ENCODE peak calls at places on chromosomes 1 and 21, in nine cellular contexts. S, I, X, M, E, K, H, B and N are unnamed samples. For H3K36me3, the result is how much of the 10 kb centered on the place peaks cover.

GRCh38 chr1:28973850-28974841 is 59.8 kb downstream of the EPB41 start:
- DNase-seq in S (no peak), I (peak), X (no peak), M (peak), E (no peak), K (no peak), H (no peak), B (no peak), N (peak)

GRCh38 chr1:198187973-198188588 is 31.3 kb downstream of the NEK7 start:
- DNase-seq in S (peak), I (no peak), X (no peak), M (no peak), E (no peak), K (no peak), H (no peak), B (no peak), N (peak)

GRCh38 chr1:9345922-9346321 is 53.2 kb downstream of the SPSB1 start:
- DNase-seq in S (no peak), I (no peak), X (no peak), M (no peak), E (no peak), K (no peak), H (no peak), B (no peak), N (no peak)

GRCh38 chr1:228445867-228446584 is 29.4 kb upstream of the TRIM17 start:
- DNase-seq in S (peak), I (no peak), X (no peak), M (peak), E (peak), K (no peak), H (no peak), B (peak), N (peak)

GRCh38 chr1:48115835-48116234 is 106.7 kb upstream of the SLC5A9 start:
- DNase-seq in S (no peak), I (no peak), X (no peak), M (no peak), E (no peak), K (no peak), H (no peak), B (no peak), N (no peak)

GRCh38 chr1:47023268-47024137 is at the start of gene CYP4X1:
- DNase-seq in S (peak), I (no peak), X (no peak), M (peak), E (peak), K (no peak), H (peak), B (peak), N (no peak)

GRCh38 chr1:173097001-173097400 is 46.3 kb upstream of the TNFSF18 start:
- DNase-seq in S (no peak), I (peak), X (no peak), M (no peak), E (no peak), K (no peak), H (no peak), B (no peak), N (no peak)

GRCh38 chr21:45074048-45074817 is at the start of gene ADARB1:
- DNase-seq in S (peak), I (peak), X (peak), M (peak), E (peak), K (peak), H (peak), B (peak), N (peak)

GRCh38 chr1:19974822-19975416 is 4.5 kb downstream of the PLA2G2A start:
- DNase-seq in S (peak), I (peak), X (no peak), M (peak), E (peak), K (peak), H (peak), B (peak), N (peak)

GRCh38 chr1:98661544-98662353 is at the start of gene SNX7:
- DNase-seq in S (peak), I (peak), X (peak), M (peak), E (peak), K (peak), H (peak), B (peak), N (peak)

GRCh38 chr21:45153358-45154318 is 79.3 kb downstream of the ADARB1 start:
- DNase-seq in S (no peak), I (no peak), X (no peak), M (no peak), E (no peak), K (no peak), H (no peak), B (no peak), N (no peak)

GRCh38 chr1:88998716-88999115 is 6.3 kb upstream of the KYAT3 start:
- DNase-seq in S (peak), I (peak), X (no peak), M (peak), E (no peak), K (no peak), H (no peak), B (peak), N (peak)

GRCh38 chr1:207188901-207189300 is 84.9 kb downstream of the C4BPA start:
- DNase-seq in S (no peak), I (no peak), X (no peak), M (no peak), E (no peak), K (no peak), H (no peak), B (no peak), N (no peak)

GRCh38 chr1:45979074-45979777 is 153.2 kb downstream of the PIK3R3 start:
- DNase-seq in S (no peak), I (peak), X (no peak), M (no peak), E (no peak), K (no peak), H (no peak), B (no peak), N (peak)

GRCh38 chr1:154963643-154964042 is 2.1 kb upstream of the PYGO2 start:
- DNase-seq in S (no peak), I (no peak), X (no peak), M (no peak), E (no peak), K (no peak), H (no peak), B (no peak), N (no peak)

GRCh38 chr1:235952950-235953615 is 86.4 kb upstream of the LYST start:
- DNase-seq in S (no peak), I (peak), X (no peak), M (no peak), E (no peak), K (no peak), H (no peak), B (no peak), N (no peak)

GRCh38 chr1:185045793-185046441 is 559 bp downstream of the RNF2 start:
- DNase-seq in S (peak), I (no peak), X (no peak), M (peak), E (peak), K (peak), H (peak), B (peak), N (peak)

GRCh38 chr1:23594927-23595353 is 35.6 kb upstream of the ID3 start:
- DNase-seq in S (no peak), I (no peak), X (no peak), M (no peak), E (no peak), K (no peak), H (no peak), B (no peak), N (no peak)

GRCh38 chr1:162822391-162823200 is 32.1 kb downstream of the HSD17B7 start:
- DNase-seq in S (peak), I (peak), X (peak), M (no peak), E (peak), K (peak), H (peak), B (peak), N (no peak)

GRCh38 chr1:115666702-115667101 is 24.9 kb downstream of the VANGL1 start:
- DNase-seq in S (no peak), I (no peak), X (peak), M (no peak), E (no peak), K (no peak), H (peak), B (no peak), N (no peak)

GRCh38 chr21:35149698-35150097 is 100.6 kb upstream of the RUNX1 start:
- DNase-seq in S (no peak), I (peak), X (no peak), M (no peak), E (no peak), K (no peak), H (no peak), B (no peak), N (peak)

GRCh38 chr1:112450773-112451172 is 54.8 kb downstream of the CTTNBP2NL start:
- DNase-seq in S (no peak), I (no peak), X (no peak), M (no peak), E (no peak), K (no peak), H (no peak), B (no peak), N (no peak)

GRCh38 chr1:219412772-219413171 is 200.1 kb downstream of the ZC3H11B start:
- DNase-seq in S (no peak), I (no peak), X (no peak), M (peak), E (no peak), K (no peak), H (no peak), B (no peak), N (no peak)

GRCh38 chr1:78840447-78841251 is 165.9 kb downstream of the ADGRL4 start:
- DNase-seq in S (peak), I (peak), X (no peak), M (peak), E (peak), K (peak), H (no peak), B (peak), N (peak)

GRCh38 chr1:45960930-45961715 is 157.7 kb downstream of the MAST2 start:
- DNase-seq in S (no peak), I (no peak), X (no peak), M (no peak), E (no peak), K (no peak), H (no peak), B (no peak), N (no peak)

GRCh38 chr1:190320952-190321351 is 156.7 kb downstream of the BRINP3 start:
- DNase-seq in S (peak), I (peak), X (no peak), M (peak), E (peak), K (peak), H (no peak), B (peak), N (peak)

GRCh38 chr1:73065585-73065984 is 783.2 kb upstream of the NEGR1 start:
- DNase-seq in S (peak), I (peak), X (no peak), M (no peak), E (peak), K (no peak), H (no peak), B (peak), N (no peak)

GRCh38 chr1:39973503-39974135 is 18.7 kb downstream of the MFSD2A start:
- DNase-seq in S (peak), I (peak), X (peak), M (peak), E (peak), K (peak), H (peak), B (peak), N (peak)

GRCh38 chr1:36207339-36207738 is 16.9 kb upstream of the THRAP3 start:
- DNase-seq in S (peak), I (peak), X (peak), M (peak), E (peak), K (peak), H (no peak), B (no peak), N (peak)

GRCh38 chr1:31548518-31548898 is 27.8 kb upstream of the TINAGL1 start:
- DNase-seq in S (no peak), I (no peak), X (no peak), M (no peak), E (no peak), K (peak), H (peak), B (no peak), N (no peak)

GRCh38 chr1:165900576-165901380 is 73.4 kb downstream of the UCK2 start:
- DNase-seq in S (peak), I (no peak), X (no peak), M (peak), E (peak), K (no peak), H (no peak), B (no peak), N (peak)

GRCh38 chr1:234114648-234115307 is 210.3 kb downstream of the SLC35F3 start:
- DNase-seq in S (peak), I (peak), X (no peak), M (peak), E (peak), K (peak), H (peak), B (peak), N (peak)

GRCh38 chr1:110042981-110043380 is 8.6 kb downstream of the STRIP1 start:
- DNase-seq in S (no peak), I (no peak), X (no peak), M (no peak), E (no peak), K (no peak), H (no peak), B (no peak), N (no peak)
- H3K36me3 ChIP-seq in S (under half), I (half or more), X (under half), M (half or more), E (half or more), K (half or more), H (half or more), B (under half), N (half or more)

DNA sequence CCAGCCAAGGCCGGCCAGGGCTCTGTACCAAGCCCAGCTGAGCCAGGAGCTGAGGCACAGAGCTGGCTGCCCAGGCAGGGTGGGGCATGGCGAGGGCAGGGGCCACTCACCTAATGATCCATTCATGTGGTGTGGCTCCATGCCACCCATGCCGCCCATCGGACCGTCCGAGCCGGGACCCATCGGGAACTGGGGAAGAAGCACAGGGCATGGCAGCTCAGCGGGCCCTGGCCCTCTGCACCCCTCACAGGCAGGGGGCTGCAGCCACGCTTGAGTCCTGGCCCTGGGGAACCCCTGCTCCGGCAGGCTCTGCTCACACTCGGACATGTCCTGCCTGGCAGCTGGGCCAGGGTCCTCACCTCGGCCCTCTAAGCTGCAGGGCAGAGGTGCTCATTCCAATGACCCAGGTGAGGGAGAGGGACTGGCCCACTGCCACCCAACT is 28.7 kb downstream of the MRPL37 start:
- DNase-seq in S (no peak), I (no peak), X (no peak), M (no peak), E (no peak), K (no peak), H (no peak), B (no peak), N (no peak)
- H3K36me3 ChIP-seq in S (under half), I (under half), X (under half), M (under half), E (half or more), K (under half), H (under half), B (under half), N (under half)

GRCh38 chr1:201139756-201140155 is 12.8 kb upstream of the ASCL5 start:
- DNase-seq in S (no peak), I (no peak), X (peak), M (no peak), E (no peak), K (no peak), H (no peak), B (no peak), N (no peak)

GRCh38 chr1:201141418-201141817 is 12.9 kb downstream of the TMEM9 start:
- DNase-seq in S (no peak), I (no peak), X (no peak), M (no peak), E (no peak), K (no peak), H (no peak), B (no peak), N (no peak)

GRCh38 chr1:201139306-201139705 is 12.3 kb upstream of the ASCL5 start:
- DNase-seq in S (no peak), I (no peak), X (peak), M (no peak), E (no peak), K (no peak), H (no peak), B (no peak), N (no peak)

GRCh38 chr1:201140941-201141260 is 13.4 kb downstream of the TMEM9 start:
- DNase-seq in S (no peak), I (no peak), X (no peak), M (no peak), E (no peak), K (no peak), H (no peak), B (no peak), N (no peak)

DNA sequence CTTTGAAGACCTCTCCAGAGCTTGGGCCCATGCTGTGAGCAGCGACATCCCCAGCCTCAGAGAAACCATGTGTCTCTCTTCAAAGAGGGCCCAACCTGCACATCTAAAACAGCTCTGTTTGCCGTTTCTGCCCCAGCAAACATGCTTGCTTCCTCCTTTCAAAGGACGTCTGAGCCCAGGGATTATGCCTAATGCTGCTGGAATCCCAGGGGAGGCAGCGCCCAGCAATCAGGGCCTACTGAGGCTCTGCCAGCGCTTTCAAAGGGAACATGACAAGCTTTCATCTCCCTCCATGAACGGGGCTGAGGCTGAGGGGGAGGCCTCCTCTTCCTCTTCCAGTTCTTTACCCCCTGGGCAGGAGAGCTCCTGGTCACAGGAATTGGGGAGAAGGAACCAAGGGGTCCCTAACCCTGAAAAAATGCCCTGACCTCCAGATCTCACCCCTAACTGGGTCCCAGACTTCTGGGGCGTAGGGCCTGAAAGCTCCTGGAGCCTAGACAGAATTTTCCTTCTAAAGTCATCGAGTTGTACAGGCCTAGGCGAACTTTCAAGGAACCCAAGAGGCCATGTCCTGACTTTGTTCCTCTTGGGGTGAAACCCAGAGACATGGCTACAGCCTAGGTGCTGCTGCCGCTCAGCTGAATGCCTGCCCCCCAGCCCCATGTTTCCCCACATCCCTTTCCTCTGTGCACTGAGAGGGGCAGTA is 13.4 kb upstream of the ASCL5 start:
- DNase-seq in S (no peak), I (no peak), X (peak), M (no peak), E (no peak), K (no peak), H (no peak), B (peak), N (no peak)
- H3K36me3 ChIP-seq in S (under half), I (half or more), X (under half), M (under half), E (half or more), K (under half), H (half or more), B (under half), N (under half)

GRCh38 chr21:33578214-33578613 is 10.3 kb downstream of the DONSON start:
- DNase-seq in S (no peak), I (no peak), X (no peak), M (peak), E (no peak), K (no peak), H (no peak), B (no peak), N (no peak)

GRCh38 chr21:33584455-33584854 is 4.0 kb downstream of the DONSON start:
- DNase-seq in S (no peak), I (no peak), X (no peak), M (peak), E (no peak), K (no peak), H (no peak), B (no peak), N (no peak)

GRCh38 chr21:33578959-33579542 is 9.4 kb downstream of the DONSON start:
- DNase-seq in S (no peak), I (peak), X (no peak), M (peak), E (no peak), K (no peak), H (no peak), B (no peak), N (peak)
- H3K36me3 ChIP-seq in S (under half), I (half or more), X (under half), M (half or more), E (half or more), K (half or more), H (under half), B (under half), N (under half)

GRCh38 chr21:36964398-36964797 is 2.1 kb downstream of the HLCS start:
- DNase-seq in S (no peak), I (no peak), X (no peak), M (no peak), E (no peak), K (no peak), H (no peak), B (no peak), N (no peak)

GRCh38 chr21:36959020-36959835 is 7.2 kb downstream of the HLCS start:
- DNase-seq in S (peak), I (no peak), X (no peak), M (no peak), E (peak), K (no peak), H (no peak), B (no peak), N (no peak)

GRCh38 chr21:36964832-36965719 is 1.4 kb downstream of the HLCS start:
- DNase-seq in S (peak), I (no peak), X (no peak), M (no peak), E (no peak), K (no peak), H (no peak), B (no peak), N (no peak)

GRCh38 chr21:36962098-36962780 is 4.2 kb downstream of the HLCS start:
- DNase-seq in S (no peak), I (no peak), X (no peak), M (no peak), E (no peak), K (no peak), H (no peak), B (no peak), N (no peak)

GRCh38 chr21:36960676-36961284 is 5.7 kb downstream of the HLCS start:
- DNase-seq in S (no peak), I (no peak), X (no peak), M (no peak), E (no peak), K (no peak), H (no peak), B (no peak), N (no peak)
- H3K36me3 ChIP-seq in S (under half), I (under half), X (under half), M (under half), E (under half), K (under half), H (under half), B (under half), N (under half)

GRCh38 chr1:94207695-94208094 is 29.7 kb downstream of the ARHGAP29 start:
- DNase-seq in S (no peak), I (no peak), X (no peak), M (no peak), E (no peak), K (no peak), H (no peak), B (no peak), N (no peak)

GRCh38 chr1:94205639-94206038 is 31.7 kb downstream of the ARHGAP29 start:
- DNase-seq in S (no peak), I (no peak), X (no peak), M (no peak), E (no peak), K (no peak), H (no peak), B (no peak), N (no peak)

GRCh38 chr1:94199398-94199797 is 38.0 kb downstream of the ARHGAP29 start:
- DNase-seq in S (no peak), I (no peak), X (no peak), M (no peak), E (no peak), K (no peak), H (no peak), B (no peak), N (no peak)

GRCh38 chr1:94202241-94202640 is 35.1 kb downstream of the ARHGAP29 start:
- DNase-seq in S (no peak), I (no peak), X (no peak), M (no peak), E (no peak), K (no peak), H (no peak), B (no peak), N (peak)
- H3K36me3 ChIP-seq in S (under half), I (half or more), X (under half), M (under half), E (half or more), K (half or more), H (under half), B (under half), N (under half)

GRCh38 chr1:244431166-244431565 is 20.5 kb downstream of the ADSS2 start:
- DNase-seq in S (no peak), I (no peak), X (no peak), M (no peak), E (no peak), K (no peak), H (no peak), B (no peak), N (no peak)

GRCh38 chr1:244439391-244440032 is 12.2 kb downstream of the ADSS2 start:
- DNase-seq in S (peak), I (no peak), X (no peak), M (peak), E (peak), K (peak), H (no peak), B (no peak), N (no peak)

GRCh38 chr1:244437108-244437507 is 14.6 kb downstream of the ADSS2 start:
- DNase-seq in S (no peak), I (peak), X (no peak), M (peak), E (no peak), K (no peak), H (no peak), B (no peak), N (peak)

GRCh38 chr1:244435562-244436205 is 16.0 kb downstream of the ADSS2 start:
- DNase-seq in S (no peak), I (peak), X (no peak), M (peak), E (no peak), K (peak), H (no peak), B (no peak), N (peak)

GRCh38 chr1:244436336-244437102 is 15.2 kb downstream of the ADSS2 start:
- DNase-seq in S (no peak), I (peak), X (no peak), M (peak), E (no peak), K (no peak), H (no peak), B (no peak), N (peak)
- H3K36me3 ChIP-seq in S (under half), I (under half), X (under half), M (under half), E (under half), K (under half), H (under half), B (under half), N (under half)